ENCODE peak calls at places on chromosomes 16 and 17, in seven cellular contexts. K is GM13977, N is cardiac fibroblast, O is GM12865, U is HL-60, W is PC-9, J is fibroblast of pulmonary artery. Y is an unnamed sample.

GRCh38 chr17:57462007-57462579 is 205.8 kb downstream of the MSI2 start:
- DNase-seq in K (no peak), N (no peak), O (peak), U (no peak), W (no peak), J (no peak), Y (no peak)

GRCh38 chr17:40061532-40062038 is 1.2 kb upstream of the THRA start:
- DNase-seq in K (no peak), N (no peak), O (no peak), U (no peak), W (no peak), J (no peak), Y (no peak)

GRCh38 chr17:49548051-49548505 is 27.6 kb upstream of the NXPH3 start:
- DNase-seq in K (peak), N (no peak), O (no peak), U (no peak), W (no peak), J (no peak), Y (peak)

GRCh38 chr17:20270336-20270735 is 197.0 kb downstream of the LGALS9B start:
- DNase-seq in K (no peak), N (no peak), O (no peak), U (no peak), W (no peak), J (no peak), Y (no peak)

GRCh38 chr16:30066882-30067583 is 1.5 kb downstream of the ALDOA start:
- DNase-seq in K (no peak), N (no peak), O (no peak), U (peak), W (no peak), J (no peak), Y (no peak)

GRCh38 chr17:60435244-60436170 is 13.2 kb downstream of the CHCT1 start:
- DNase-seq in K (peak), N (peak), O (peak), U (peak), W (peak), J (peak), Y (peak)

GRCh38 chr17:62995377-62995885 is 29.4 kb downstream of the TANC2 start:
- DNase-seq in K (peak), N (peak), O (peak), U (peak), W (no peak), J (peak), Y (no peak)

GRCh38 chr17:39271546-39271945 is 45.8 kb upstream of the STAC2 start:
- DNase-seq in K (no peak), N (peak), O (no peak), U (peak), W (no peak), J (peak), Y (no peak)

DNA sequence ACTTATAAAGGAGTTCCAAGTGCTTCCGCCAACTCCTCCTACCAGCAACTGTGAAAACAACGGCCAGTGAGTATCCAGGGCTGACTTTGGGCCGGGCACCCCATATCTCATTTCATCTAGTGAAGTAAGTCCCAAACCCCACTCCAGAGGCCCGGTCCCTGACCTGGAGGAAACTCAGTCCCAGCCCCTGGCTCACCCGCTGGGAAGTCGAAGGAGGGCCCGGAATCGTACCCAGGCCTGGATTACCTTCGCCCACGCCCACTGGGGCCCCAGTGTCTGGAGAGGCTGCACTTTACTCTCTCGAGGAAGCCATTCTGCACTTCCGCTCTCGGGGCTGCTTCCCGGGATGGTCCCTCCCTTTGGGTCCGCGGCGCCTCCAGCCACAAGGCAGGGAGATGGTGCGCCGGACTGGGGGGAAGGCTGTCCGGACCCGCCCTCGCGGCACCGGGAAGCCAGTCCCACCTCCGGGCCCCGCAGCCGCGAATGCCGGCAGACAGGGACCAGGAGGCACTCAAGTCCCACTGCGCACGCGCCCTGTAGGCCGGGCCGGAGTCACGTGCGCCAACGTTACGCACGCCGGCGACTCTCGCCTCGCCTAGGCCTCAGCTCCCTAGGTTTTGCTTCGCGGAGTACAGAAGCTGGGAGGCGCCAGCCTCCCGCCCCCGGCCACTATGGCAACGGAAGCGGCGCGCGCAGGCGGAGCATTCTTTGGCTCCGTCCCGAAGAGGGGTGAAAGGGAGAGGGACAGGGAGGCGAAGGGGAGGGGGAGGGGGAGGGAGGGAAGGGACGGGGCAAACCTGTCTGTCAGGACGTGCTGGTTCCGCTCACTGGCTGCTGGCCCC is at the start of gene CMTR2:
- DNase-seq in K (peak), N (peak), O (peak), U (peak), W (peak), J (peak), Y (peak)
- TF ChIP-seq CTCF in K (no peak), N (no peak), O (no peak), U (no peak), W (no peak), J (peak), Y (no peak)

DNA sequence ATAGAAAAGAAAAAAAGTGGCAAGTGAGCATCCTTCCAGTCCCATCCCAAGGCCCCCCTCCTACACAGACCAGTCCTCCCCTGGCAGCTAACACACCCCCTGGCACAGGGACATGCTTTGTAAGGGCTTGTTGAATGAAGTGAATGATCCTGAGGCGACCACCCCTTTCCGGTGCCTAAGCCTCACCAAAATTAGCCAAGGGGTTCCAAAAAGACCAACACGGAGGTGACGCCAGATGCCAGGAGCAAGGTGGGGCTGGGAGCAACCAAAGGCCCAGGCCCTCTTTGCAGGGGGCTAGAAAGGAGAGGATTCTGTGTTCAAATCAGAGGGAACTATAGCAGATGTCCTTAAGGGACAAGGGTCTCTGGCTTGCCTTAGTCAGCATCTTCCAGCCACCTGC is 5.5 kb downstream of the KRT35 start:
- DNase-seq in K (no peak), N (no peak), O (no peak), U (no peak), W (no peak), J (no peak), Y (no peak)
- TF ChIP-seq CTCF in K (no peak), N (no peak), O (no peak), U (no peak), W (no peak), J (no peak), Y (no peak)

DNA sequence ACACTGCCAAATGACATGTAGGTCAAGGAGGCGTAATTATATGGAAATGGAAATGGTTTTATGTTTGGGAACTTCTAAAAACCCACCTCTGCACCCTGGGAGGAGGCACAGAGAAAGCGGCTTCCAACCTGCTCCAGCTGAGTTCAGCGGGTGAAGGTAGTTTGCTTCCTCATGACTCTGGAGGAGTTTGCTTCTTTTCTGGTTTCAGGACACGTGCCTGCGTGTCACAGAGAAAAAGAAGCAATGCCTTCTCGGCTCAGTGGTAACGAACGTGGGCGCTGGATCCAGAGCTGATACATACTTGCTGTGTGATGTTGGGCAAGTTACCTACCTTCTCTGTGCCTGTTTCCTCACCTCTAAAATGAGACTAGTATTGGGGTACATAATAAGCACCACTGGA is 22.1 kb downstream of the GPR139 start:
- DNase-seq in K (no peak), N (no peak), O (no peak), U (no peak), W (no peak), J (no peak), Y (no peak)
- TF ChIP-seq CTCF in K (no peak), N (no peak), O (no peak), U (no peak), W (no peak), J (no peak), Y (no peak)

DNA sequence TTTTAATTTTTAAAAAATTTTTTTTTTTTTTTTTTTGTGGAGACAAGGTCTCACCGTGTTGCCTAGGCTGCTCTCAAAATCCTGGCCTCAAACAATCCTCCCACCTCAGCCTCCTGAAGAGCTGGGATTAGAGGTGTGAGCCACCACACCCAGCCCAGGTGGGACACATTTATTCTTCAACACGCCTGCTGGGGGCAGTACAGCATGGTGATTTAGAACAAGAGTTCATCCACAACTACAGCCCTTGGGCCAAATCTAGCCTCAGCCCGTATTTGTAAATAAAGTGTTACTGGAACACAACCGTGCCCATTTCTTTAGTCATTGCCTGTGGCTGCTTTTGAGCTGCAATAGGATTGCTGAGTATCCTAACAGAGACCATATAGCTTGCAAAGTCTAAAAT is 92.8 kb downstream of the KATNIP start:
- DNase-seq in K (no peak), N (peak), O (peak), U (peak), W (peak), J (peak), Y (no peak)
- TF ChIP-seq CTCF in K (peak), N (peak), O (peak), U (peak), W (peak), J (peak), Y (peak)

DNA sequence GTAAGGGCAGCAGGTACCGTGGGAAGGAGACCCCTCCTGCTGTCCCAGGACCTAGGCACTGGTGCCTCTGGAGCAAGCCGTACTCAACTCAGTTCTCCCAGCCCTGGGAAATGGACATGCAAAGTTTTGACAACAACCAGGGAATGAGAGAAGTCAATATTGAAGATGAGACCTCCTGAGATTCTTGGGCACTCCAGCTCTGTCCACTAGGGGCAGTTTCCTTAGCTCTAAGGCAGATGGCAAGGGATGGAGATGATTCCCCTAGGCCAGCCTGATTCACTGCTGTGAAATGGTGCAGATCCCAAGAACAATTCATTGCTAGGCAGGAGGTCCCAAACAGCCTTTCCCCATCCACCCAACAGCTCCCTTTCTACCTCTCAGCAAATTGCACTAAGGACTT is 20.6 kb upstream of the SDR42E2 start:
- DNase-seq in K (no peak), N (peak), O (peak), U (no peak), W (no peak), J (peak), Y (no peak)
- TF ChIP-seq CTCF in K (peak), N (peak), O (peak), U (peak), W (peak), J (peak), Y (peak)

DNA sequence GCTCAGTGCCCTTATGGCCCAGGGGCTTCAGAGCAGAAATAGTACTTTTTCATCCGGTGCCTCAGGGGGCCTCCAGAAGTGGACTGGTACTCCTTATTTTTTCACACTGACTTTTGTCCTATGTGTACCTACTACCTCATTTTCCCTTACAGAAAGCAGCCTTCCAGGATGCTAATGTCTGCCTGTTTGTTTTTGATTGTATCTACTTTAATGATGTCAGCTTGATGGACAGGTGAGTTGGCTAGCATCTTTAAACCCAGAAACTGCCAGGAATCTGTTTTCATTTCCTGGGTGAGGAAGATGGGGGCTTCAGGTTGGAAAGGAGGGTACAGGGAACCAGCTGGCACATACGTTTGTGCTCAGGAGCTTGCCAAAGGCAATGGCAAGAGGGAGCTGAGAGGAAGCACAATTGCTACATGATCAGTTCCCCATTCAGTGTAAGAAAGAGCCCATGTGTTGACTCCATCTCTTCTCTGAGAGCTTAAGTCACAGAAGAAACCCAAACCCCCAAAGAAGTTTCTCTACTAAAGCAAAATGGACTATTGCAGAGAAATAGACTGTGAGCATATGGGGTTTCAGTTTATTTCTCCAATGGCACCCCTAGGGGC is 16.2 kb downstream of the LIG3 start:
- DNase-seq in K (no peak), N (no peak), O (no peak), U (peak), W (no peak), J (no peak), Y (no peak)
- TF ChIP-seq CTCF in K (no peak), N (no peak), O (no peak), U (no peak), W (no peak), J (no peak), Y (no peak)

GRCh38 chr17:488993-489757 is 136.6 kb upstream of the RPH3AL start:
- DNase-seq in K (no peak), N (no peak), O (peak), U (peak), W (peak), J (peak), Y (no peak)
- TF ChIP-seq CTCF in K (no peak), N (no peak), O (peak), U (no peak), W (no peak), J (no peak), Y (no peak)

GRCh38 chr17:77772899-77773358 is 185.6 kb upstream of the TNRC6C start:
- DNase-seq in K (no peak), N (no peak), O (no peak), U (no peak), W (no peak), J (no peak), Y (no peak)

GRCh38 chr17:77771587-77771986 is 186.9 kb upstream of the TNRC6C start:
- DNase-seq in K (no peak), N (no peak), O (no peak), U (no peak), W (no peak), J (no peak), Y (no peak)

GRCh38 chr17:77771145-77771544 is 187.4 kb upstream of the TNRC6C start:
- DNase-seq in K (no peak), N (no peak), O (no peak), U (no peak), W (no peak), J (no peak), Y (no peak)

GRCh38 chr17:77771998-77772397 is 186.5 kb upstream of the TNRC6C start:
- DNase-seq in K (no peak), N (no peak), O (no peak), U (no peak), W (no peak), J (no peak), Y (no peak)

GRCh38 chr17:77772461-77772897 is 186.0 kb upstream of the TNRC6C start:
- DNase-seq in K (peak), N (peak), O (peak), U (peak), W (peak), J (peak), Y (no peak)
- TF ChIP-seq CTCF in K (peak), N (peak), O (peak), U (peak), W (peak), J (peak), Y (peak)

DNA sequence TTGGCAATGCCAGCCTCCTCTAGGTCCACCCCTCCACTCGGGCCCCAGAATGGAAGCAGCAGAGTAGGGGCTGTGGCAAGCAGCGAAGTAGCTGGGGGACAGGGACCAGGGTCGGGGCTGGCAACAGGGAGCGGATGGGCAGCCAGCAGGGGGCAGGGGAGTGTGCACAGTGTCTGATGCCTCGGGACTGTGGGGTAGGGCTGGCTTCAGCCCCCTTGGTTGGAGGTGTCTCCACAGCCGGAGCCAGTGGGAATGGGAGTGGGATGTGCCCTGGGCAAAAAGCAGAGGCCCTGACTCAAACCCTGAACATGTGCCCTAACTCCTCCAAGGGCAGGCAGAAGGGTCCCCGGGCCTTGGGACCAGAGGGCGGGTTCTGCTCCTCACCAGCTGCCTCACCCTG is 18.5 kb upstream of the ARHGAP27 start:
- DNase-seq in K (no peak), N (no peak), O (no peak), U (no peak), W (no peak), J (no peak), Y (no peak)
- TF ChIP-seq CTCF in K (peak), N (peak), O (no peak), U (no peak), W (peak), J (no peak), Y (no peak)

Y was measured in type B pancreatic cell.